ENCODE peak calls at places on chromosomes 13 and 19, in eight cellular contexts. N, C, T, P, Y, W, M and E are unnamed samples.

GRCh38 chr13:98214008-98214643 is 37.1 kb upstream of the RNF113B start:
- DNase-seq in C (no peak), Y (peak), P (peak), T (no peak), M (no peak), W (no peak), N (peak), E (no peak)

GRCh38 chr19:49427855-49428546 is 2.8 kb downstream of the GFY start:
- DNase-seq in P (peak), Y (no peak), C (no peak), M (no peak), N (peak), T (no peak), W (no peak), E (no peak)

GRCh38 chr13:69946443-69946955 is 161.1 kb upstream of the ATXN8OS start:
- DNase-seq in T (no peak), Y (no peak), M (no peak), W (no peak), C (no peak), P (no peak), N (no peak), E (peak)

GRCh38 chr13:25037057-25037813 is 58.7 kb upstream of the PABPC3 start:
- DNase-seq in C (peak), M (peak), N (peak), P (peak), Y (peak), W (peak), T (peak), E (no peak)

GRCh38 chr19:48616041-48616436 is 1.2 kb upstream of the FAM83E start:
- DNase-seq in C (no peak), T (no peak), P (no peak), M (no peak), N (no peak), Y (no peak), W (no peak), E (no peak)

GRCh38 chr19:18762125-18763023 is 28.7 kb downstream of the COMP start:
- DNase-seq in N (no peak), T (no peak), C (no peak), M (no peak), Y (peak), W (no peak), P (peak), E (peak)

GRCh38 chr13:64154514-64154913 is 2738.9 kb upstream of the PCDH20 start:
- DNase-seq in P (peak), N (no peak), W (no peak), C (no peak), Y (peak), T (no peak), M (no peak), E (no peak)

GRCh38 chr19:45860359-45861259 is 2.3 kb downstream of the SYMPK start:
- DNase-seq in W (no peak), C (no peak), T (no peak), P (no peak), M (no peak), Y (no peak), N (no peak), E (no peak)

GRCh38 chr13:75132800-75133695 is 348.9 kb downstream of the TBC1D4 start:
- DNase-seq in P (no peak), M (no peak), N (no peak), T (no peak), Y (no peak), W (no peak), C (no peak), E (no peak)

GRCh38 chr13:99140831-99141230 is 59.8 kb upstream of the UBAC2 start:
- DNase-seq in W (no peak), T (no peak), P (no peak), C (no peak), N (no peak), M (no peak), Y (no peak), E (no peak)

GRCh38 chr19:2288743-2289713 is 7.1 kb upstream of the PEAK3 start:
- DNase-seq in M (no peak), N (no peak), P (no peak), T (no peak), W (no peak), C (no peak), Y (no peak), E (no peak)

GRCh38 chr19:17285415-17286135 is 3.9 kb downstream of the ANKLE1 start:
- DNase-seq in M (no peak), N (no peak), C (no peak), W (no peak), T (no peak), Y (no peak), P (no peak), E (no peak)

GRCh38 chr13:110600261-110600819 is 15.0 kb upstream of the NAXD start:
- DNase-seq in W (no peak), C (no peak), T (no peak), P (no peak), N (no peak), M (no peak), Y (no peak), E (no peak)

GRCh38 chr13:110665491-110666254 is 40.2 kb downstream of the CARS2 start:
- DNase-seq in T (peak), N (no peak), W (no peak), P (no peak), M (no peak), C (no peak), Y (no peak), E (no peak)

GRCh38 chr13:113020323-113021080 is 51.5 kb downstream of the MCF2L start:
- DNase-seq in P (no peak), T (no peak), Y (no peak), N (no peak), W (no peak), M (no peak), C (no peak), E (no peak)

GRCh38 chr13:47334173-47334572 is 437.3 kb upstream of the HTR2A start:
- DNase-seq in N (no peak), C (no peak), W (no peak), P (peak), T (no peak), M (no peak), Y (peak), E (peak)